ENCODE peak calls at places on chromosomes 12 and 14, in nine cellular contexts. H, L, Y, E, O, A, Z, X and C are unnamed samples.

GRCh38 chr12:26830783-26831601 is 2.0 kb downstream of the ITPR2 start:
- DNase-seq in H (no peak), L (no peak), Y (no peak), E (peak), O (no peak), A (no peak), Z (peak), X (no peak), C (no peak)

GRCh38 chr12:123056053-123056452 is 75.6 kb downstream of the ARL6IP4 start:
- DNase-seq in H (no peak), L (no peak), Y (no peak), E (no peak), O (peak), A (peak), Z (no peak), X (no peak), C (no peak)

GRCh38 chr12:67942704-67943103 is 46.5 kb upstream of the IFNG-AS1 start:
- DNase-seq in H (no peak), L (no peak), Y (no peak), E (peak), O (no peak), A (no peak), Z (no peak), X (no peak), C (no peak)

GRCh38 chr12:119683413-119683812 is 15.5 kb downstream of the PRKAB1 start:
- DNase-seq in H (no peak), L (no peak), Y (no peak), E (no peak), O (peak), A (peak), Z (no peak), X (no peak), C (no peak)

GRCh38 chr14:90458536-90458935 is 61.7 kb downstream of the CALM1 start:
- DNase-seq in H (no peak), L (no peak), Y (no peak), E (no peak), O (no peak), A (no peak), Z (no peak), X (no peak), C (no peak)

GRCh38 chr12:78293039-78293686 is 462.5 kb downstream of the NAV3 start:
- DNase-seq in H (no peak), L (no peak), Y (no peak), E (no peak), O (peak), A (peak), Z (no peak), X (no peak), C (peak)

GRCh38 chr12:45762185-45763110 is 32.9 kb downstream of the ARID2 start:
- DNase-seq in H (peak), L (no peak), Y (no peak), E (peak), O (peak), A (peak), Z (no peak), X (no peak), C (no peak)

GRCh38 chr14:32779845-32780244 is 158.8 kb upstream of the NPAS3 start:
- DNase-seq in H (no peak), L (no peak), Y (no peak), E (no peak), O (no peak), A (no peak), Z (no peak), X (no peak), C (no peak)

GRCh38 chr14:98138666-98139065 is 1133.3 kb downstream of the BCL11B start:
- DNase-seq in H (peak), L (no peak), Y (no peak), E (peak), O (no peak), A (no peak), Z (no peak), X (peak), C (peak)